ENCODE peak calls at places on chromosomes 11 and 22, in five cellular contexts. One of them, this sample, is unnamed. For H3K36me3 and H3K4me1, the result is how much of the 10 kb centered on the place peaks cover.

GRCh38 chr11:113286509-113287497 is 27.6 kb upstream of the TTC12 start:
- DNase-seq in osteoblast: peak
- DNase-seq in neural progenitor cell: no peak
- DNase-seq in endothelial cell of umbilical vein: no peak
- DNase-seq in K562: no peak
- DNase-seq in this sample: no peak

GRCh38 chr22:43126506-43127165 is 16.1 kb downstream of the BIK start:
- DNase-seq in osteoblast: peak
- DNase-seq in neural progenitor cell: no peak
- DNase-seq in endothelial cell of umbilical vein: peak
- DNase-seq in K562: peak
- DNase-seq in this sample: no peak

GRCh38 chr11:114166897-114167323 is 107.4 kb downstream of the ZBTB16 start:
- DNase-seq in osteoblast: peak
- DNase-seq in neural progenitor cell: no peak
- DNase-seq in endothelial cell of umbilical vein: peak
- DNase-seq in K562: no peak
- DNase-seq in this sample: no peak

GRCh38 chr11:78080818-78081495 is 1.3 kb upstream of the NDUFC2 start:
- DNase-seq in osteoblast: no peak
- DNase-seq in neural progenitor cell: no peak
- DNase-seq in endothelial cell of umbilical vein: peak
- DNase-seq in K562: no peak
- DNase-seq in this sample: peak

GRCh38 chr11:102359372-102359771 is 12.4 kb downstream of the BIRC2 start:
- DNase-seq in osteoblast: no peak
- DNase-seq in neural progenitor cell: no peak
- DNase-seq in endothelial cell of umbilical vein: no peak
- DNase-seq in K562: no peak
- DNase-seq in this sample: no peak

GRCh38 chr11:267491-267994 is 10.7 kb upstream of the NLRP6 start:
- DNase-seq in osteoblast: peak
- DNase-seq in neural progenitor cell: no peak
- DNase-seq in endothelial cell of umbilical vein: no peak
- DNase-seq in K562: peak
- DNase-seq in this sample: no peak

GRCh38 chr11:102144357-102145342 is 34.4 kb downstream of the YAP1 start:
- DNase-seq in osteoblast: no peak
- DNase-seq in neural progenitor cell: peak
- DNase-seq in endothelial cell of umbilical vein: peak
- DNase-seq in K562: no peak
- DNase-seq in this sample: no peak

GRCh38 chr11:62652156-62653006 is 721 bp downstream of the INTS5 start:
- DNase-seq in osteoblast: peak
- DNase-seq in neural progenitor cell: no peak
- DNase-seq in endothelial cell of umbilical vein: no peak
- DNase-seq in K562: no peak
- DNase-seq in this sample: no peak

GRCh38 chr11:13341028-13341427 is 63.4 kb downstream of the BMAL1 start:
- DNase-seq in osteoblast: no peak
- DNase-seq in neural progenitor cell: no peak
- DNase-seq in endothelial cell of umbilical vein: no peak
- DNase-seq in K562: no peak
- DNase-seq in this sample: no peak

GRCh38 chr22:22171357-22172218 is 73.0 kb upstream of the VPREB1 start:
- DNase-seq in osteoblast: no peak
- DNase-seq in neural progenitor cell: peak
- DNase-seq in endothelial cell of umbilical vein: no peak
- DNase-seq in K562: peak
- DNase-seq in this sample: peak

GRCh38 chr11:87926250-87926970 is 248.8 kb downstream of the RAB38 start:
- DNase-seq in osteoblast: no peak
- DNase-seq in neural progenitor cell: no peak
- DNase-seq in endothelial cell of umbilical vein: no peak
- DNase-seq in K562: no peak
- DNase-seq in this sample: peak

GRCh38 chr11:117421041-117421440 is 93.4 kb downstream of the CEP164 start:
- DNase-seq in osteoblast: peak
- DNase-seq in neural progenitor cell: no peak
- DNase-seq in endothelial cell of umbilical vein: no peak
- DNase-seq in K562: no peak
- DNase-seq in this sample: no peak

GRCh38 chr11:15757299-15757698 is 599.0 kb downstream of the SOX6 start:
- DNase-seq in osteoblast: no peak
- DNase-seq in neural progenitor cell: no peak
- DNase-seq in endothelial cell of umbilical vein: no peak
- DNase-seq in K562: no peak
- DNase-seq in this sample: peak

GRCh38 chr11:122439911-122440782 is 215.4 kb upstream of the UBASH3B start:
- DNase-seq in osteoblast: peak
- DNase-seq in neural progenitor cell: peak
- DNase-seq in endothelial cell of umbilical vein: peak
- DNase-seq in K562: no peak
- DNase-seq in this sample: peak

GRCh38 chr11:19713221-19714092 is 820 bp downstream of the NAV2 start:
- DNase-seq in osteoblast: peak
- DNase-seq in neural progenitor cell: peak
- DNase-seq in endothelial cell of umbilical vein: peak
- DNase-seq in K562: no peak
- DNase-seq in this sample: peak

GRCh38 chr11:108500169-108500568 is 2.0 kb upstream of the POGLUT3 start:
- DNase-seq in osteoblast: no peak
- DNase-seq in neural progenitor cell: no peak
- DNase-seq in endothelial cell of umbilical vein: no peak
- DNase-seq in K562: no peak
- DNase-seq in this sample: no peak

GRCh38 chr22:22942511-22943329 is 55.1 kb downstream of the IGLL5 start:
- DNase-seq in osteoblast: peak
- DNase-seq in neural progenitor cell: peak
- DNase-seq in endothelial cell of umbilical vein: peak
- DNase-seq in K562: peak
- DNase-seq in this sample: peak

GRCh38 chr11:122524532-122524882 is 131.0 kb upstream of the UBASH3B start:
- DNase-seq in osteoblast: no peak
- DNase-seq in neural progenitor cell: peak
- DNase-seq in endothelial cell of umbilical vein: no peak
- DNase-seq in K562: no peak
- DNase-seq in this sample: peak

GRCh38 chr11:12380565-12381325 is 3.4 kb downstream of the PARVA start:
- DNase-seq in osteoblast: no peak
- DNase-seq in neural progenitor cell: no peak
- DNase-seq in endothelial cell of umbilical vein: no peak
- DNase-seq in K562: no peak
- DNase-seq in this sample: no peak

GRCh38 chr11:119583585-119583984 is 145.4 kb downstream of the NECTIN1 start:
- DNase-seq in osteoblast: no peak
- DNase-seq in neural progenitor cell: no peak
- DNase-seq in endothelial cell of umbilical vein: no peak
- DNase-seq in K562: peak
- DNase-seq in this sample: peak

GRCh38 chr11:65435330-65435931 is 12.8 kb downstream of the NEAT1 start:
- DNase-seq in osteoblast: no peak
- DNase-seq in neural progenitor cell: no peak
- DNase-seq in endothelial cell of umbilical vein: no peak
- DNase-seq in K562: no peak
- DNase-seq in this sample: no peak

GRCh38 chr11:96061730-96062524 is 138.0 kb upstream of the MTMR2 start:
- DNase-seq in osteoblast: no peak
- DNase-seq in neural progenitor cell: no peak
- DNase-seq in endothelial cell of umbilical vein: peak
- DNase-seq in K562: no peak
- DNase-seq in this sample: no peak

GRCh38 chr11:67407700-67408163 is 3.8 kb downstream of the TBC1D10C start:
- DNase-seq in osteoblast: no peak
- DNase-seq in neural progenitor cell: no peak
- DNase-seq in endothelial cell of umbilical vein: no peak
- DNase-seq in K562: no peak
- DNase-seq in this sample: no peak

GRCh38 chr11:45927684-45928413 is 5.4 kb downstream of the LARGE2 start:
- DNase-seq in osteoblast: peak
- DNase-seq in neural progenitor cell: no peak
- DNase-seq in endothelial cell of umbilical vein: no peak
- DNase-seq in K562: no peak
- DNase-seq in this sample: no peak
- H3K36me3 ChIP-seq in osteoblast: under half
- H3K36me3 ChIP-seq in neural progenitor cell: under half
- H3K36me3 ChIP-seq in endothelial cell of umbilical vein: under half
- H3K36me3 ChIP-seq in K562: under half
- H3K36me3 ChIP-seq in this sample: under half

DNA sequence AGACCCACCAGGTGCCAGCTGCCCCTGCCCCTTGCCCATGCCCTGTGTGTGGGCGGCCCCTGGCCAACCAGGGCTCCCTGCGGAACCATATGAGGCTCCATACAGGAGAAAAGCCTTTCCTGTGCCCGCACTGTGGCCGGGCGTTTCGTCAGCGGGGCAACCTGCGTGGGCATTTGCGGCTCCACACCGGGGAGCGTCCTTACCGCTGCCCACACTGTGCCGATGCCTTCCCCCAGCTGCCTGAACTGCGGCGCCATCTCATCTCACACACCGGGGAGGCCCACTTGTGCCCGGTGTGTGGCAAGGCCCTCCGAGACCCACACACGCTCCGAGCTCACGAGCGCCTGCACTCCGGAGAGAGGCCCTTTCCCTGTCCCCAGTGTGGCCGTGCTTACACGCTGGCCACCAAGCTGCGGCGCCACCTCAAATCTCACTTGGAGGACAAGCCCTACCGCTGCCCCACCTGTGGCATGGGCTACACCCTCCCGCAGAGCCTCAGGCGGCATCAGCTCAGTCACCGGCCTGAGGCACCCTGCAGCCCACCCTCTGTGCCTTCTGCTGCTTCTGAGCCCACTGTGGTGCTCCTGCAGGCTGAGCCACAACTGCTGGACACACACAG is 4.3 kb downstream of the ZNF408 start:
- DNase-seq in osteoblast: no peak
- DNase-seq in neural progenitor cell: no peak
- DNase-seq in endothelial cell of umbilical vein: no peak
- DNase-seq in K562: no peak
- DNase-seq in this sample: no peak
- H3K4me2 ChIP-seq in osteoblast: no peak
- H3K4me2 ChIP-seq in neural progenitor cell: no peak
- H3K4me2 ChIP-seq in endothelial cell of umbilical vein: no peak
- H3K4me2 ChIP-seq in K562: no peak
- H3K4me2 ChIP-seq in this sample: no peak

DNA sequence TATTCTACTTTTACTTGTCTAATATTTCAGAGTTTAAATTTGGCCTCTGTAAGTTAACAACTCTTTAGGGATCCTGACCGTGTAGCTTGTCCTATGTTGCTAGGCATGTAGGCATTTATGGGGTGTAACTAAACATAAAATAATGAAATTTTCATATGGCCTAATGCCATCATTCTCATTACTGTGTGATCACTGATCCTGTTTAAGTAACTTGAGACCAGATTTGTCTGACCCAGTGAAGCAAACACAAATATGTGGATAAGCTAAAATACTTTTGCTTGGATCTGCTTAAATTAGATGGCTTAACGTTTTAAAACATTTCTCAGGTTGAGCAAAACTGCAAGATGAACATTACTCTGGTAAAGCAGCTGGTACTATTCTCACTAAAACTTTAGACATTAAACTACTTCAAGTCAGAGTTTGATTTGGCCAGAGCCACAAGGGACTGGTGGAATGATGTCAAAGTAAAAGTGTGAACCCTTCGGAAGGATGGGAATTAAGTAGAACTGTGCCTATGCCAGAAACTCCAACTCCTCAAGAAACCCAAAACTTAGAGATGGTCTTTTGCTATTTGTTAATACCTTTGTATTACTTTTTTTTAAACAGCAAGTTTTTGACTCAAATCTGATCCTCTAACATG is 12.5 kb downstream of the QSER1 start:
- DNase-seq in osteoblast: no peak
- DNase-seq in neural progenitor cell: no peak
- DNase-seq in endothelial cell of umbilical vein: no peak
- DNase-seq in K562: no peak
- DNase-seq in this sample: no peak
- H3K4me1 ChIP-seq in osteoblast: under half
- H3K4me1 ChIP-seq in neural progenitor cell: under half
- H3K4me1 ChIP-seq in endothelial cell of umbilical vein: under half
- H3K4me1 ChIP-seq in K562: under half
- H3K4me1 ChIP-seq in this sample: under half

DNA sequence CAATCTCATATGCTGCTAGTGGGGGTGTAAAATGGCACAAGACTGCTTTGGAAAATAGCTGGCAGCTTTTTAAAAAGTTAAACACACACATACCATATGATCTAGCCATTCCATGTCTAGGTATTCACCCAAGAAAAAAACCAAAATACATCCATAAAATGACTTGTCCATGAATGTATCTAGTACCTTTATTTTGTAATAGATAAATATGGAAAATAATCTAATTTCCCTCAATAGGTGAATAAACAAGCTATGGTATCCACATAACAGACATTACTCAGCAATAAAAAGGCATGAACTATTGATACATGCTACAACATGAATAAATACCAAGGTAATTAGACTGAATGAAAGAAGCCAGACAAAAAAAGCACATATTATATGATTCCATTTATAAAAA is 22.9 kb downstream of the RNF141 start:
- DNase-seq in osteoblast: no peak
- DNase-seq in neural progenitor cell: no peak
- DNase-seq in endothelial cell of umbilical vein: no peak
- DNase-seq in K562: no peak
- DNase-seq in this sample: no peak
- H3K36me3 ChIP-seq in osteoblast: under half
- H3K36me3 ChIP-seq in neural progenitor cell: under half
- H3K36me3 ChIP-seq in endothelial cell of umbilical vein: under half
- H3K36me3 ChIP-seq in K562: half or more
- H3K36me3 ChIP-seq in this sample: under half

GRCh38 chr11:61353109-61354067 is 8.3 kb downstream of the CYB561A3 start:
- DNase-seq in osteoblast: peak
- DNase-seq in neural progenitor cell: no peak
- DNase-seq in endothelial cell of umbilical vein: no peak
- DNase-seq in K562: no peak
- DNase-seq in this sample: no peak
- H3K4me2 ChIP-seq in osteoblast: no peak
- H3K4me2 ChIP-seq in neural progenitor cell: no peak
- H3K4me2 ChIP-seq in endothelial cell of umbilical vein: no peak
- H3K4me2 ChIP-seq in K562: peak
- H3K4me2 ChIP-seq in this sample: no peak

GRCh38 chr22:39263626-39264025 is 18.8 kb upstream of the PDGFB start:
- DNase-seq in osteoblast: no peak
- DNase-seq in neural progenitor cell: no peak
- DNase-seq in endothelial cell of umbilical vein: no peak
- DNase-seq in K562: no peak
- DNase-seq in this sample: no peak
- H3K4me1 ChIP-seq in osteoblast: under half
- H3K4me1 ChIP-seq in neural progenitor cell: under half
- H3K4me1 ChIP-seq in endothelial cell of umbilical vein: under half
- H3K4me1 ChIP-seq in K562: under half
- H3K4me1 ChIP-seq in this sample: under half

GRCh38 chr22:29816539-29816938 is 21.5 kb downstream of the ASCC2 start:
- DNase-seq in osteoblast: no peak
- DNase-seq in neural progenitor cell: no peak
- DNase-seq in endothelial cell of umbilical vein: no peak
- DNase-seq in K562: no peak
- DNase-seq in this sample: no peak
- H3K36me3 ChIP-seq in osteoblast: half or more
- H3K36me3 ChIP-seq in neural progenitor cell: under half
- H3K36me3 ChIP-seq in endothelial cell of umbilical vein: under half
- H3K36me3 ChIP-seq in K562: half or more
- H3K36me3 ChIP-seq in this sample: under half

GRCh38 chr11:24357620-24358386 is 139.1 kb upstream of the LUZP2 start:
- DNase-seq in osteoblast: peak
- DNase-seq in neural progenitor cell: no peak
- DNase-seq in endothelial cell of umbilical vein: no peak
- DNase-seq in K562: no peak
- DNase-seq in this sample: no peak
- H3K4me2 ChIP-seq in osteoblast: no peak
- H3K4me2 ChIP-seq in neural progenitor cell: no peak
- H3K4me2 ChIP-seq in endothelial cell of umbilical vein: no peak
- H3K4me2 ChIP-seq in K562: no peak
- H3K4me2 ChIP-seq in this sample: no peak